ENCODE peak calls at places on chromosomes 16 and 17, in five cellular contexts. One of them, this sample, is unnamed.

GRCh38 chr16:69318177-69318910 is 7.2 kb downstream of the VPS4A start:
- DNase-seq in fibroblast of pulmonary artery: no peak
- DNase-seq in substantia nigra: no peak
- DNase-seq in SK-MEL-5: no peak
- DNase-seq in HAP-1: no peak
- DNase-seq in this sample: no peak

GRCh38 chr17:5530265-5530782 is 44.0 kb downstream of the MIS12 start:
- DNase-seq in fibroblast of pulmonary artery: no peak
- DNase-seq in substantia nigra: no peak
- DNase-seq in SK-MEL-5: no peak
- DNase-seq in HAP-1: no peak
- DNase-seq in this sample: no peak

GRCh38 chr16:84782841-84783240 is 36.9 kb upstream of the CRISPLD2 start:
- DNase-seq in fibroblast of pulmonary artery: no peak
- DNase-seq in substantia nigra: no peak
- DNase-seq in SK-MEL-5: no peak
- DNase-seq in HAP-1: no peak
- DNase-seq in this sample: no peak

GRCh38 chr16:88380619-88381018 is 2.1 kb upstream of the ZNF469 start:
- DNase-seq in fibroblast of pulmonary artery: no peak
- DNase-seq in substantia nigra: no peak
- DNase-seq in SK-MEL-5: no peak
- DNase-seq in HAP-1: no peak
- DNase-seq in this sample: no peak

GRCh38 chr17:83067718-83068261 is 11.6 kb upstream of the METRNL start:
- DNase-seq in fibroblast of pulmonary artery: no peak
- DNase-seq in substantia nigra: no peak
- DNase-seq in SK-MEL-5: peak; percentile 16
- DNase-seq in HAP-1: no peak
- DNase-seq in this sample: no peak

GRCh38 chr16:31491778-31492418 is 9.0 kb downstream of the SLC5A2 start:
- DNase-seq in fibroblast of pulmonary artery: no peak
- DNase-seq in substantia nigra: no peak
- DNase-seq in SK-MEL-5: no peak
- DNase-seq in HAP-1: no peak
- DNase-seq in this sample: no peak

GRCh38 chr17:63446981-63447687 is 1.0 kb upstream of the CYB561 start:
- DNase-seq in fibroblast of pulmonary artery: peak; percentile 81
- DNase-seq in substantia nigra: no peak
- DNase-seq in SK-MEL-5: no peak
- DNase-seq in HAP-1: peak; percentile 48
- DNase-seq in this sample: peak; percentile 92

GRCh38 chr17:28405632-28406477 is at the start of gene SLC46A1:
- DNase-seq in fibroblast of pulmonary artery: peak; percentile 7
- DNase-seq in substantia nigra: peak; percentile 11
- DNase-seq in SK-MEL-5: peak; percentile 41
- DNase-seq in HAP-1: peak; percentile 92
- DNase-seq in this sample: peak; percentile 35

GRCh38 chr16:19517424-19518089 is 4.3 kb downstream of the GDE1 start:
- DNase-seq in fibroblast of pulmonary artery: no peak
- DNase-seq in substantia nigra: no peak
- DNase-seq in SK-MEL-5: no peak
- DNase-seq in HAP-1: no peak
- DNase-seq in this sample: peak; percentile 3

GRCh38 chr17:31425646-31426045 is 34.2 kb downstream of the RAB11FIP4 start:
- DNase-seq in fibroblast of pulmonary artery: no peak
- DNase-seq in substantia nigra: peak; percentile 45
- DNase-seq in SK-MEL-5: no peak
- DNase-seq in HAP-1: no peak
- DNase-seq in this sample: no peak

GRCh38 chr17:49746791-49747490 is 17.0 kb downstream of the FAM117A start:
- DNase-seq in fibroblast of pulmonary artery: no peak
- DNase-seq in substantia nigra: no peak
- DNase-seq in SK-MEL-5: no peak
- DNase-seq in HAP-1: no peak
- DNase-seq in this sample: no peak

GRCh38 chr16:88803264-88803987 is at the start of gene CDT1:
- DNase-seq in fibroblast of pulmonary artery: peak; percentile 77
- DNase-seq in substantia nigra: peak; percentile 46
- DNase-seq in SK-MEL-5: peak; percentile 58
- DNase-seq in HAP-1: peak; percentile 86
- DNase-seq in this sample: peak; percentile 82

GRCh38 chr16:11320170-11320569 is 25.1 kb upstream of the RMI2 start:
- DNase-seq in fibroblast of pulmonary artery: no peak
- DNase-seq in substantia nigra: no peak
- DNase-seq in SK-MEL-5: no peak
- DNase-seq in HAP-1: no peak
- DNase-seq in this sample: no peak

This sample was measured in dermis blood vessel endothelial cell.